ENCODE peak calls at places on chromosomes 3 and 15, in six cellular contexts. Q is EH, W is AG09319, B is NCI-H69, D is PC-3, X is GM04503. T is an unnamed sample.

GRCh38 chr3:131494706-131495105 is 8.1 kb downstream of the MRPL3 start:
- DNase-seq in B (no peak), W (no peak), X (no peak), D (no peak), Q (no peak), T (no peak)

GRCh38 chr3:75171632-75172230 is 492.4 kb upstream of the FRG2C start:
- DNase-seq in Q (peak), X (no peak), W (no peak), D (peak), B (peak), T (no peak)

GRCh38 chr15:50353999-50354837 is 780 bp downstream of the GABPB1 start:
- DNase-seq in D (peak), X (peak), B (peak), Q (peak), W (peak), T (peak)

GRCh38 chr3:15148614-15149013 is 49.7 kb upstream of the RBSN start:
- DNase-seq in D (peak), Q (peak), W (no peak), B (peak), X (no peak), T (no peak)

GRCh38 chr3:184334470-184335158 is 2.8 kb upstream of the FAM131A start:
- DNase-seq in B (peak), W (no peak), X (no peak), Q (peak), D (peak), T (no peak)

GRCh38 chr3:99789322-99789721 is 28.3 kb upstream of the CMSS1 start:
- DNase-seq in W (peak), X (no peak), Q (peak), B (peak), D (peak), T (no peak)

GRCh38 chr3:98733055-98733777 is 29.9 kb upstream of the ST3GAL6 start:
- DNase-seq in X (no peak), Q (no peak), B (peak), D (peak), W (no peak), T (no peak)

GRCh38 chr3:174488527-174488926 is 370.6 kb upstream of the NAALADL2 start:
- DNase-seq in B (no peak), D (no peak), Q (peak), X (peak), W (peak), T (no peak)

GRCh38 chr15:77033417-77033728 is 37.5 kb downstream of the TSPAN3 start:
- DNase-seq in Q (no peak), X (no peak), B (no peak), D (no peak), W (no peak), T (no peak)

GRCh38 chr3:48430359-48431101 is 644 bp upstream of the PLXNB1 start:
- DNase-seq in W (no peak), B (no peak), Q (no peak), X (no peak), D (peak), T (no peak)

GRCh38 chr3:192816274-192816853 is 89.0 kb upstream of the FGF12 start:
- DNase-seq in X (no peak), B (peak), Q (peak), D (peak), W (no peak), T (no peak)

GRCh38 chr15:32685576-32685975 is 32.2 kb upstream of the GREM1 start:
- DNase-seq in X (peak), W (no peak), B (no peak), D (no peak), Q (peak), T (no peak)

GRCh38 chr3:124620600-124621063 is 109.6 kb upstream of the UMPS start:
- DNase-seq in B (no peak), X (no peak), W (no peak), Q (peak), D (no peak), T (no peak)

GRCh38 chr3:36904641-36905040 is 40.2 kb downstream of the TRANK1 start:
- DNase-seq in Q (peak), B (peak), D (peak), W (no peak), X (no peak), T (no peak)

GRCh38 chr15:69391046-69391757 is 22.9 kb upstream of the KIF23 start:
- DNase-seq in D (peak), B (no peak), Q (no peak), W (no peak), X (no peak), T (no peak)

GRCh38 chr3:13111874-13112520 is 38.8 kb upstream of the IQSEC1 start:
- DNase-seq in X (no peak), Q (no peak), W (no peak), D (peak), B (peak), T (no peak)

GRCh38 chr15:81108427-81108826 is 25.6 kb upstream of the CFAP161 start:
- DNase-seq in B (peak), Q (peak), X (no peak), W (no peak), D (peak), T (no peak)

GRCh38 chr3:42117175-42118008 is 26.2 kb downstream of the TRAK1 start:
- DNase-seq in X (peak), Q (peak), B (peak), W (no peak), D (peak), T (no peak)

GRCh38 chr15:63390689-63391088 is 9.0 kb upstream of the CA12 start:
- DNase-seq in W (no peak), D (no peak), Q (no peak), X (no peak), B (no peak), T (no peak)

GRCh38 chr15:93899817-93900216 is 331.5 kb upstream of the MCTP2 start:
- DNase-seq in D (no peak), W (no peak), X (no peak), Q (no peak), B (no peak), T (no peak)

GRCh38 chr15:73268457-73268856 is 100.3 kb downstream of the HCN4 start:
- DNase-seq in D (no peak), X (no peak), W (no peak), Q (no peak), B (no peak), T (no peak)